ENCODE peak calls at places on chromosomes 11 and 22, in six cellular contexts. P is naive thymus-derived CD8-positive, alpha-beta T cell; G is CD8-positive, alpha-beta T cell; X is nephron progenitor cell; C is kidney glomerular epithelial cell; R is nucleus accumbens. L is an unnamed sample.

GRCh38 chr11:82927264-82927880 is 25.8 kb downstream of the DDIAS start:
- DNase-seq in P (peak), G (no peak), X (peak), C (peak), R (no peak), L (no peak)

GRCh38 chr22:19359554-19360299 is 68.2 kb upstream of the CLTCL1 start:
- DNase-seq in P (no peak), G (no peak), X (no peak), C (no peak), R (no peak), L (no peak)

GRCh38 chr22:31814942-31815341 is 61.1 kb downstream of the DEPDC5 start:
- DNase-seq in P (no peak), G (no peak), X (no peak), C (no peak), R (no peak), L (no peak)

GRCh38 chr11:91653091-91653754 is 571.4 kb upstream of the FAT3 start:
- DNase-seq in P (no peak), G (no peak), X (no peak), C (no peak), R (no peak), L (no peak)

GRCh38 chr22:31857247-31857646 is 87.1 kb upstream of the YWHAH start:
- DNase-seq in P (no peak), G (no peak), X (peak), C (no peak), R (peak), L (peak)

GRCh38 chr11:108235633-108236032 is 12.8 kb downstream of the ATM start:
- DNase-seq in P (no peak), G (no peak), X (no peak), C (no peak), R (no peak), L (no peak)

GRCh38 chr22:39488563-39489083 is 13.5 kb upstream of the MIEF1 start:
- DNase-seq in P (no peak), G (no peak), X (no peak), C (no peak), R (no peak), L (no peak)

GRCh38 chr22:35587447-35587870 is 29.7 kb downstream of the MB start:
- DNase-seq in P (no peak), G (no peak), X (no peak), C (no peak), R (no peak), L (no peak)

GRCh38 chr22:30600925-30601324 is 6.0 kb upstream of the TCN2 start:
- DNase-seq in P (no peak), G (no peak), X (no peak), C (no peak), R (no peak), L (no peak)

GRCh38 chr22:46320166-46320710 is 15.3 kb upstream of the TRMU start:
- DNase-seq in P (no peak), G (no peak), X (no peak), C (no peak), R (no peak), L (no peak)

GRCh38 chr11:62879150-62879549 is 1.5 kb upstream of the SLC3A2 start:
- DNase-seq in P (no peak), G (no peak), X (no peak), C (no peak), R (no peak), L (no peak)

L was measured in endothelial cell.